ENCODE peak calls at places on chromosome 20, in nine cellular contexts. A is NCI-H1092 treated with DMSO at 0.1 percent for 48 hours; D is HT1080; H is astrocyte of the spinal cord; L is left ventricle myocardium inferior; J is effector CD4-positive, alpha-beta T cell; G is stimulated activated CD8-positive, alpha-beta memory T cell treated with anti-CD3 and anti-CD28 coated beads, Interleukin-15, amount 100 ng/mL, for 1 hour; Y is RPMI8226; M is OCI-LY7. Q is an unnamed sample.

GRCh38 chr20:62598761-62599194 is 43.5 kb upstream of the SLCO4A1 start:
- DNase-seq in G (no peak), L (no peak), M (peak; percentile 63), D (no peak), J (no peak), H (no peak), A (no peak), Y (peak; percentile 79), Q (no peak)

GRCh38 chr20:37319120-37319717 is 26.7 kb upstream of the SRC start:
- DNase-seq in J (no peak), A (no peak), H (peak; percentile 59), Y (no peak), M (no peak), D (no peak), L (no peak), G (no peak), Q (no peak)

GRCh38 chr20:61683721-61684120 is 382.0 kb downstream of the TAF4 start:
- DNase-seq in J (no peak), A (no peak), D (no peak), M (no peak), H (no peak), L (no peak), G (no peak), Y (no peak), Q (no peak)

GRCh38 chr20:43849496-43850197 is 65.0 kb upstream of the TOX2 start:
- DNase-seq in M (no peak), L (no peak), D (peak; percentile 57), H (peak; percentile 58), A (no peak), Y (no peak), J (no peak), G (no peak), Q (no peak)

GRCh38 chr20:6744171-6744570 is 23.3 kb upstream of the BMP2 start:
- DNase-seq in J (no peak), L (no peak), A (no peak), D (no peak), M (no peak), G (no peak), Y (no peak), H (no peak), Q (no peak)

GRCh38 chr20:50054626-50055511 is 58.1 kb downstream of the UBE2V1 start:
- DNase-seq in M (no peak), Y (no peak), L (peak; percentile 46), J (no peak), D (no peak), G (no peak), A (no peak), H (peak; percentile 81), Q (no peak)

GRCh38 chr20:61925555-61926252 is 140.0 kb downstream of the TAF4 start:
- DNase-seq in H (peak; percentile 90), D (peak; percentile 66), A (peak; percentile 34), G (no peak), M (no peak), L (no peak), J (no peak), Y (peak; percentile 87), Q (no peak)

GRCh38 chr20:4014031-4014474 is 1.3 kb downstream of the RNF24 start:
- DNase-seq in Y (peak; percentile 75), L (no peak), G (no peak), J (no peak), H (peak; percentile 85), D (peak; percentile 86), M (peak; percentile 48), A (peak; percentile 90), Q (peak; percentile 73)

GRCh38 chr20:49979030-49979832 is 3.5 kb upstream of the SNAI1 start:
- DNase-seq in D (peak; percentile 44), Y (peak; percentile 47), A (peak; percentile 14), M (peak; percentile 69), G (peak; percentile 30), H (peak; percentile 51), J (peak; percentile 68), L (no peak), Q (no peak)

GRCh38 chr20:24991897-24992419 is 593 bp downstream of the APMAP start:
- DNase-seq in H (no peak), A (peak; percentile 51), J (no peak), L (no peak), Y (peak; percentile 33), M (peak; percentile 18), D (peak; percentile 18), G (no peak), Q (no peak)

GRCh38 chr20:11332376-11332775 is 585.3 kb upstream of the BTBD3 start:
- DNase-seq in L (no peak), G (no peak), J (no peak), Y (no peak), D (no peak), M (no peak), H (no peak), A (no peak), Q (no peak)

GRCh38 chr20:21154692-21155091 is 28.8 kb downstream of the KIZ start:
- DNase-seq in L (no peak), A (no peak), D (no peak), G (no peak), J (no peak), Y (no peak), M (no peak), H (no peak), Q (no peak)

GRCh38 chr20:44137210-44137781 is 49.7 kb downstream of the JPH2 start:
- DNase-seq in M (no peak), J (no peak), G (no peak), D (no peak), A (no peak), Y (no peak), L (peak; percentile 72), H (no peak), Q (no peak)

GRCh38 chr20:64036346-64037198 is 590 bp downstream of the C20orf204 start:
- DNase-seq in M (no peak), H (no peak), J (no peak), A (no peak), L (no peak), D (peak; percentile 19), Y (no peak), G (no peak), Q (no peak)

GRCh38 chr20:44707259-44707580 is 7.9 kb upstream of the CCN5 start:
- DNase-seq in A (no peak), H (no peak), L (no peak), D (no peak), M (no peak), G (no peak), J (no peak), Y (no peak), Q (no peak)

GRCh38 chr20:2840967-2841531 is 504 bp downstream of the VPS16 start:
- DNase-seq in G (no peak), L (peak; percentile 61), A (peak; percentile 16), D (peak; percentile 68), M (peak; percentile 33), Y (peak; percentile 44), J (peak; percentile 26), H (peak; percentile 66), Q (peak; percentile 40)

GRCh38 chr20:3158968-3159431 is 665 bp downstream of the FASTKD5 start:
- DNase-seq in L (no peak), D (no peak), Y (no peak), A (no peak), M (peak; percentile 33), H (no peak), G (no peak), J (no peak), Q (no peak)

GRCh38 chr20:39835040-39835842 is 853.8 kb downstream of the MAFB start:
- DNase-seq in J (no peak), H (no peak), D (no peak), A (no peak), M (no peak), Y (no peak), L (peak; percentile 22), G (no peak), Q (no peak)

GRCh38 chr20:17863577-17864292 is 104.9 kb downstream of the SNX5 start:
- DNase-seq in Y (no peak), D (no peak), A (no peak), L (no peak), G (no peak), M (no peak), J (no peak), H (peak; percentile 37), Q (no peak)

GRCh38 chr20:64091340-64091739 is 7.1 kb upstream of the LKAAEAR1 start:
- DNase-seq in L (no peak), J (no peak), H (no peak), Y (no peak), D (no peak), M (no peak), G (no peak), A (no peak), Q (no peak)

GRCh38 chr20:32139947-32140346 is 30.4 kb downstream of the TM9SF4 start:
- DNase-seq in J (no peak), L (no peak), G (no peak), H (no peak), M (no peak), A (no peak), D (no peak), Y (no peak), Q (no peak)

GRCh38 chr20:34705383-34706021 is 1.4 kb downstream of the TP53INP2 start:
- DNase-seq in L (peak; percentile 41), H (no peak), Y (peak; percentile 51), M (no peak), A (no peak), G (no peak), D (peak; percentile 45), J (no peak), Q (no peak)

GRCh38 chr20:5675103-5676091 is 74.8 kb upstream of the SHLD1 start:
- DNase-seq in H (no peak), A (no peak), G (no peak), J (no peak), D (no peak), M (peak; percentile 74), L (no peak), Y (no peak), Q (no peak)

GRCh38 chr20:8060977-8061376 is 41.4 kb upstream of the TMX4 start:
- DNase-seq in G (no peak), H (no peak), Y (no peak), A (peak; percentile 41), J (no peak), L (no peak), D (no peak), M (no peak), Q (no peak)

GRCh38 chr20:48826883-48827771 is 672 bp downstream of the PREX1 start:
- DNase-seq in D (peak; percentile 48), Y (peak; percentile 54), J (no peak), M (peak; percentile 67), H (peak; percentile 38), A (no peak), L (no peak), G (no peak), Q (no peak)

GRCh38 chr20:57208198-57208597 is 58.2 kb downstream of the BMP7 start:
- DNase-seq in G (no peak), Y (no peak), L (no peak), M (no peak), J (no peak), D (no peak), H (no peak), A (no peak), Q (no peak)

GRCh38 chr20:56653221-56653620 is 24.1 kb downstream of the TFAP2C start:
- DNase-seq in Y (no peak), M (no peak), A (no peak), L (no peak), D (no peak), G (no peak), H (no peak), J (no peak), Q (no peak)

GRCh38 chr20:34561661-34562060 is 3.1 kb downstream of the MAP1LC3A start:
- DNase-seq in J (no peak), G (no peak), L (no peak), Y (no peak), H (no peak), M (no peak), A (no peak), D (no peak), Q (no peak)

GRCh38 chr20:20668639-20669038 is 43.8 kb downstream of the RALGAPA2 start:
- DNase-seq in Y (peak; percentile 66), A (no peak), L (no peak), G (no peak), D (no peak), H (peak; percentile 14), J (no peak), M (peak; percentile 69), Q (no peak)

GRCh38 chr20:3805594-3806264 is 9.6 kb downstream of the CDC25B start:
- DNase-seq in Y (no peak), D (peak; percentile 52), M (no peak), A (no peak), L (no peak), G (no peak), J (no peak), H (peak; percentile 67), Q (no peak)

GRCh38 chr20:33896509-33896908 is 85.4 kb downstream of the CHMP4B start:
- DNase-seq in A (no peak), G (no peak), Y (no peak), D (no peak), M (no peak), H (peak; percentile 62), J (no peak), L (no peak), Q (peak; percentile 31)

Q was measured in GM04504.